ENCODE peak calls at places on chromosomes 11 and 22, in ten cellular contexts. R is tibial artery; T is A549; A is HCT116; C is mesenchymal stem cell; G is Peyer's patch; K is CD8-positive, alpha-beta T cell; Q is spleen; O is OCI-LY7; Z is prostate gland. M is an unnamed sample. For H3K4me1, the result is how much of the 10 kb centered on the place peaks cover.

GRCh38 chr11:126832387-126832786 is 168.2 kb downstream of the KIRREL3 start:
- DNase-seq in Q (no peak), K (no peak), T (no peak), O (no peak), Z (no peak), R (no peak), A (no peak), G (no peak), C (no peak), M (no peak)

GRCh38 chr22:25365491-25366261 is 146.2 kb downstream of the CRYBB2 start:
- DNase-seq in A (no peak), C (no peak), Q (peak), R (peak), K (no peak), G (no peak), O (no peak), T (no peak), Z (no peak), M (no peak)

GRCh38 chr11:47523491-47524199 is 29.3 kb downstream of the CELF1 start:
- DNase-seq in Q (no peak), R (peak), Z (no peak), K (peak), C (peak), O (no peak), G (no peak), T (peak), A (no peak), M (no peak)

GRCh38 chr11:68806931-68807844 is 34.5 kb downstream of the CPT1A start:
- DNase-seq in T (no peak), C (peak), R (no peak), O (no peak), K (no peak), G (no peak), Q (no peak), A (no peak), Z (no peak), M (no peak)

GRCh38 chr22:22479999-22480532 is 28.5 kb downstream of the ZNF280B start:
- DNase-seq in O (no peak), Z (no peak), T (no peak), K (no peak), A (no peak), Q (no peak), G (no peak), C (peak), R (no peak), M (no peak)

GRCh38 chr22:50269573-50270301 is 443 bp downstream of the MAPK11 start:
- DNase-seq in R (no peak), C (peak), T (no peak), K (peak), Q (peak), A (no peak), G (no peak), O (peak), Z (peak), M (no peak)

GRCh38 chr11:126403039-126403438 is 47.6 kb downstream of the ST3GAL4 start:
- DNase-seq in K (no peak), C (no peak), T (peak), A (no peak), Z (peak), Q (no peak), O (no peak), R (no peak), G (no peak), M (no peak)

GRCh38 chr11:64206457-64207246 is at the start of gene FERMT3:
- DNase-seq in Q (peak), A (no peak), G (peak), T (no peak), O (peak), Z (no peak), K (peak), R (peak), C (no peak), M (peak)

GRCh38 chr22:26713823-26714449 is 56.5 kb downstream of the MIAT start:
- DNase-seq in O (no peak), G (no peak), R (peak), Z (no peak), Q (no peak), T (no peak), A (no peak), C (peak), K (no peak), M (no peak)

GRCh38 chr22:21762712-21763581 is 27.4 kb upstream of the YPEL1 start:
- DNase-seq in Z (no peak), Q (no peak), T (no peak), C (no peak), R (no peak), K (peak), O (no peak), A (no peak), G (no peak), M (no peak)

GRCh38 chr11:8252946-8253345 is 10.7 kb downstream of the LMO1 start:
- DNase-seq in T (no peak), O (no peak), C (no peak), Q (peak), A (no peak), Z (no peak), R (peak), K (no peak), G (no peak), M (no peak)

GRCh38 chr11:130721736-130722135 is 194.5 kb downstream of the SNX19 start:
- DNase-seq in Z (no peak), A (no peak), O (no peak), R (no peak), Q (no peak), C (peak), T (no peak), G (no peak), K (no peak), M (no peak)

GRCh38 chr11:94150056-94150455 is 21.4 kb downstream of the PANX1 start:
- DNase-seq in Z (no peak), R (no peak), C (no peak), Q (no peak), K (no peak), G (no peak), T (no peak), A (no peak), O (no peak), M (no peak)

GRCh38 chr22:42719133-42719532 is 1.5 kb downstream of the A4GALT start:
- DNase-seq in Z (no peak), Q (no peak), T (no peak), K (no peak), A (no peak), G (no peak), C (peak), O (peak), R (peak), M (no peak)

GRCh38 chr11:15158351-15159015 is 43.8 kb downstream of the INSC start:
- DNase-seq in Q (no peak), K (no peak), G (no peak), R (no peak), Z (no peak), T (no peak), A (no peak), C (peak), O (no peak), M (no peak)

GRCh38 chr11:66820381-66820780 is 22.9 kb upstream of the RCE1 start:
- DNase-seq in G (no peak), A (no peak), Z (no peak), C (no peak), Q (no peak), O (no peak), R (no peak), K (no peak), T (no peak), M (no peak)

GRCh38 chr11:62124186-62125113 is 639 bp downstream of the INCENP start:
- DNase-seq in Q (no peak), G (no peak), R (no peak), K (no peak), O (peak), Z (peak), A (no peak), T (peak), C (peak), M (peak)

GRCh38 chr11:108628812-108629211 is 35.2 kb upstream of the EXPH5 start:
- DNase-seq in G (no peak), R (no peak), Z (no peak), O (no peak), K (no peak), C (no peak), A (no peak), T (no peak), Q (no peak), M (no peak)

GRCh38 chr11:105071060-105071732 is 26.1 kb upstream of the CARD16 start:
- DNase-seq in R (no peak), Q (no peak), A (no peak), G (no peak), K (no peak), C (no peak), T (no peak), O (no peak), Z (no peak), M (no peak)

GRCh38 chr11:134940441-134941125 is 528.5 kb upstream of the B3GAT1 start:
- DNase-seq in Q (no peak), K (no peak), A (no peak), Z (no peak), G (no peak), C (no peak), T (no peak), R (no peak), O (no peak), M (no peak)

GRCh38 chr11:18394928-18395734 is 768 bp downstream of the LDHA start:
- DNase-seq in K (peak), G (peak), T (peak), R (no peak), A (no peak), Q (peak), Z (peak), O (peak), C (peak), M (no peak)

GRCh38 chr11:115523727-115524399 is 19.6 kb upstream of the CADM1 start:
- DNase-seq in Q (no peak), Z (no peak), T (no peak), O (no peak), R (no peak), G (no peak), C (no peak), A (no peak), K (no peak), M (no peak)

GRCh38 chr11:32895471-32895870 is 2.9 kb downstream of the QSER1 start:
- DNase-seq in G (no peak), C (no peak), A (no peak), T (no peak), Z (no peak), O (no peak), K (no peak), R (no peak), Q (no peak), M (no peak)

GRCh38 chr11:43212279-43212678 is 99.5 kb upstream of the API5 start:
- DNase-seq in T (no peak), G (no peak), R (no peak), K (no peak), Q (no peak), Z (no peak), C (no peak), A (no peak), O (no peak), M (no peak)

DNA sequence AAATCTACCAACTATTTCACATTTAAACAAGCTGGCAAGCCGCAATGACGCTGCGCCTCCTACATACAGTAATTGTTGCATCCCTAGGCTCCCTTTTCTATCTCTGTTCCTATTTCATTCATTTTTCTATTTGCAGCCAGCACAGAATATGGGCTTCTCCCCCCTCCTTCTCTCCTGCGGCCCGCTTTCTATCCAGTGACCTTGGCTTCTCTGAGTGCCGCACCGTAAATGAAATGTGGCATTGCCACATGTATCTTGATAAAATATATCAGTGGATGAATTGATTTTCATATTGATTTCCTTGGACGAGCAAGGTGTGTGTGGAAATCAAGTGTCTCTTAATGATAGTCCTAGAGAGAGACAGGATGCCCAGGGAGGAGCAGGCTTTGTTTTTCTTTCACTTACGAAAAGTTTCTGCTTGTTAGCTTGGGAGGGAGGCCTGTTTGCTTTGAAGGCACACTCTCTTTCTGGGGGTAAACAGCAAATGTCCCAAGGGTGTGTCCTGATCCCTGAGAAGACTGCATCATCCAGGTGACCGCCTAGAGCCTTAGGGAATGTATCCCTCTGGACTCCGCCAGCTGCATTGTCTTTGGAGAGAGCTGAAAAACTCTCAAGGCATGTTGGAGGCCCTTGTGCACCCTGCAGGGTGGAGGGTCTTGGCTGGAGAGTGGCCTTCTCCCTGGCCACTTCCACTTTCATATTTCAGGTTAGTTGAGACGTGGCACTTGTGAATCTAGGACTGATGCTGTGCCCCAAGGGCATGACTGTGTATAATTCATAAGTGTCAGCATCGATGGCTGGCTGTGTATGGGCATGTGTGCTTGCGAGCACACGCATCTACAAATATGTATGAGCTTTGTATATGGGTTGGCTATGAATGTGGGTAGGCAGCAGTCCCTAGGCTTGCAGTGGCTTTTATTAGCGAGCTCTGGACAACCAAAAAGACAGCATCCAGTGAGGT is 70.5 kb downstream of the ZBTB16 start:
- DNase-seq in R (peak), T (no peak), Z (peak), K (no peak), G (no peak), Q (no peak), O (no peak), C (no peak), A (no peak), M (no peak)
- H3K4me1 ChIP-seq in R (half or more), T (under half), Z (half or more), K (under half), G (under half), Q (half or more), O (under half), C (under half), A (under half), M (under half)

DNA sequence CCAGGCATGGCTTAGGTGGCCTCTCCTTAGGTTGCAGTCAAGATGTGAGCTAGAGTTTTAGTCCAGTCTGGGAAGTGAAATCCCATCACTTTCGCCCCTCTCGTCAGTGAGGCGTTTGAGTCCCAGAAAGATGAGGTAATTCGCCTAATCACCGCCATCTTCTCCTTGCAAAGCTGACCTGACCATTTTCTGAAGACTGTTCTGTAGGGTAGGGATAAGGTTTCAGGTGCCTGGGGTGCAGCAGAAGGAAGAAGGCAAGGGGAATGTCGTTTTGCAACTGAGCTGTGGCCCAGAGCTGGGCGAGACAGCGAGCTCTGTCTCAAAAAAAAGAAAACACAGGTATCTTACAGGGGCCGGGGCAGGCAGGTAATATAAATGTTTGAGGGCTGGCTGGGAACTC is 61.7 kb upstream of the CECR2 start:
- DNase-seq in A (no peak), G (no peak), Q (no peak), T (no peak), C (no peak), Z (no peak), K (no peak), O (no peak), R (no peak), M (no peak)
- H3K4me3 ChIP-seq in A (no peak), G (no peak), Q (no peak), T (no peak), C (no peak), Z (no peak), K (no peak), O (no peak), R (no peak), M (no peak)

GRCh38 chr22:37749831-37750595 is 53.2 kb downstream of the TRIOBP start:
- DNase-seq in G (no peak), K (no peak), A (no peak), R (no peak), C (peak), O (no peak), T (no peak), Z (peak), Q (no peak), M (no peak)

GRCh38 chr22:37750596-37751162 is 53.8 kb downstream of the TRIOBP start:
- DNase-seq in K (no peak), Z (no peak), R (no peak), C (no peak), A (no peak), Q (no peak), T (no peak), G (no peak), O (no peak), M (no peak)

GRCh38 chr22:37748659-37749058 is 51.8 kb downstream of the TRIOBP start:
- DNase-seq in R (no peak), K (no peak), A (no peak), G (no peak), T (no peak), O (no peak), C (no peak), Q (no peak), Z (no peak), M (no peak)

GRCh38 chr22:37747715-37748100 is 50.9 kb downstream of the TRIOBP start:
- DNase-seq in K (no peak), G (no peak), R (no peak), Q (no peak), C (no peak), Z (no peak), A (no peak), T (no peak), O (no peak), M (no peak)

DNA sequence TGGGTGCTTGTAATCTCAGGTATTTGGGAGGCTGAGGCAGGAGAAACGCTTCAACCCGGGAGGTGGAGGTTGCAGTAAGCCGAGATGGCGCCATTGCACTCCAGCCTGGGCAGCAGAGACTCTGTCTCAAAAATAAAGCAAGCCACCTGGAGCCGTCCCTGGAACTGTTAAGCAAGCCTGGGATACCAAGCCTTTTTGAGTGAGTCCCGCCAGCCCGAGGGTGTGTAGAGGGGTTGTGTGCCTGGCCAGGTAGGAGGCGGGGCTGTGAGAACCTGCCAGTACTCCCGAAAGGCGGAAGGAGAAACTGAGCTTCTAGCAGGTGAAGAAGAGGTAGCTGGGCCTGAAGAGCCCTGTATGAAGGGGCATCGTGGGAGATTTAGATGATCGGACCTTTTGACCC is 52.4 kb downstream of the TRIOBP start:
- DNase-seq in Z (peak), C (no peak), O (no peak), T (no peak), R (no peak), K (no peak), A (no peak), Q (no peak), G (no peak), M (no peak)
- H3K27ac ChIP-seq in Z (peak), C (no peak), O (no peak), T (peak), R (no peak), K (no peak), A (peak), Q (no peak), G (no peak), M (peak)

DNA sequence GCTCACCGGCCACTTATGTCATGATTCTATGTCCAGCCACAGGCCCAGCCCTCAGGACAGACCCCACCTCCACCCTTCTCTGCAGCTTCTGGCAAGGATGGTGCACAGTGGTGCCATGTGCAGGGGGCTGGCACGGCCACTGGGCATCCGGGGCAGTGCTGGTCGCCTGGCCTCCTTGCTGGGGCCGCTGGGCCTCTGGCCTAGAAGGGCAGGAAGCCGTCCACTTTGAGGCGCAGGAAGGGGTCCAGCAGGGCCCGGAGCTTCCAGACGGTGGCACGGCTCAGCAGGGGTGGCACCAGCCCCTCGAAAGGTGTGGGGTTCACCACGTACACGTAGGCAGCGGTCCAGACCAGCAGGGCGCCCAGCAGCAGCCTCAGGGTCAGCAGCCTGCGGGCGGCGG is 2.4 kb downstream of the CCDC188 start:
- DNase-seq in G (no peak), A (no peak), C (no peak), O (no peak), K (no peak), T (no peak), Z (no peak), R (no peak), Q (no peak), M (no peak)
- H3K4me1 ChIP-seq in G (under half), A (under half), C (under half), O (under half), K (under half), T (under half), Z (under half), R (under half), Q (under half), M (under half)

GRCh38 chr11:110184974-110185597 is 91.9 kb downstream of the ZC3H12C start:
- DNase-seq in G (no peak), C (peak), Z (no peak), Q (no peak), R (no peak), A (peak), O (no peak), K (no peak), T (no peak), M (no peak)
- H3K4me3 ChIP-seq in G (no peak), C (no peak), Z (no peak), Q (no peak), R (no peak), A (no peak), O (no peak), K (no peak), T (no peak), M (no peak)

DNA sequence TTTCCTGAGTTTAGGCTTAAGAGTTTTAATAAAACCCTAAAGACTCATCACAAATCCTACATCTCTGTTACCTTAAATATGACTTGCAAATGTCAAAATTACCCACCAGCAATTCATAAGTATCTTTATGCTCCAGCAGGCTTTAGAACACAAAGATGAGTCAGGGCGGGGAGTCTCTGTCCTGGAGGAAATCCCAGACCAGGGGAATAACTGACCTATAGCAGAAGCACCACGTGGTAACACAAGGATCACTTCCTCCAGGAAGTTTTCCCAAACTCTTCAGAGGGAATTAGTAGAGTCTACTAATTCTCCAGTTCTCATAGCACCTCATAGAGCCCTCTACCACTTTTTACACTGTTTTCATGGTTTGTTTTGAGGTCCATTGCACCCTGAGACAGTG is 217.0 kb downstream of the NAV2 start:
- DNase-seq in O (no peak), K (no peak), G (no peak), Z (no peak), A (no peak), Q (no peak), R (no peak), T (no peak), C (peak), M (no peak)
- H3K27ac ChIP-seq in O (no peak), K (no peak), G (no peak), Z (no peak), A (no peak), Q (no peak), R (peak), T (no peak), C (no peak), M (no peak)

M was measured in lung.